ENCODE peak calls at places on chromosomes 2 and 18, in five cellular contexts. O is activated CD8-positive, alpha-beta memory T cell treated with anti-CD3 and anti-CD28 coated beads, Interleukin-2, amount 50 U/mL, for 48 hours; H is C1 segment of cervical spinal cord; M is GM12865; V is omental fat pad. B is an unnamed sample.

GRCh38 chr18:62852851-62853250 is 137.5 kb downstream of the PHLPP1 start:
- DNase-seq in O (no peak), H (no peak), M (no peak), V (no peak), B (no peak)

GRCh38 chr2:120791961-120792295 is 56.3 kb downstream of the GLI2 start:
- DNase-seq in O (no peak), H (no peak), M (no peak), V (no peak), B (no peak)

GRCh38 chr18:34649072-34649471 is 61.0 kb upstream of the DTNA start:
- DNase-seq in O (no peak), H (no peak), M (no peak), V (no peak), B (no peak)

GRCh38 chr2:102368461-102369109 is 13.0 kb downstream of the IL18R1 start:
- DNase-seq in O (no peak), H (no peak), M (no peak), V (no peak), B (no peak)

GRCh38 chr2:40488927-40489677 is 37.2 kb upstream of the SLC8A1 start:
- DNase-seq in O (no peak), H (no peak), M (no peak), V (no peak), B (no peak)

GRCh38 chr2:207143474-207144190 is 22.1 kb downstream of the KLF7 start:
- DNase-seq in O (no peak), H (peak; percentile 54), M (peak; percentile 59), V (no peak), B (no peak)

GRCh38 chr2:27752551-27753237 is 18.8 kb upstream of the MRPL33 start:
- DNase-seq in O (no peak), H (no peak), M (no peak), V (no peak), B (no peak)

GRCh38 chr2:197996583-197996982 is 192.2 kb downstream of the PLCL1 start:
- DNase-seq in O (no peak), H (no peak), M (no peak), V (no peak), B (no peak)

GRCh38 chr2:179376881-179377280 is 112.2 kb upstream of the SESTD1 start:
- DNase-seq in O (no peak), H (no peak), M (no peak), V (no peak), B (no peak)

GRCh38 chr2:102261467-102261866 is 49.9 kb upstream of the IL1RL1 start:
- DNase-seq in O (no peak), H (no peak), M (no peak), V (no peak), B (no peak)

GRCh38 chr2:238985036-238985729 is 137.3 kb downstream of the TWIST2 start:
- DNase-seq in O (no peak), H (no peak), M (no peak), V (no peak), B (no peak)

GRCh38 chr2:84212611-84213314 is 246.3 kb downstream of the SUCLG1 start:
- DNase-seq in O (no peak), H (no peak), M (peak; percentile 63), V (no peak), B (peak; percentile 36)

GRCh38 chr2:221044781-221045180 is 527.3 kb downstream of the EPHA4 start:
- DNase-seq in O (no peak), H (no peak), M (no peak), V (no peak), B (no peak)

GRCh38 chr18:79397830-79398761 is 2.4 kb downstream of the NFATC1 start:
- DNase-seq in O (no peak), H (peak; percentile 34), M (no peak), V (no peak), B (no peak)

GRCh38 chr2:127637236-127637630 is 8.7 kb upstream of the GPR17 start:
- DNase-seq in O (no peak), H (no peak), M (no peak), V (no peak), B (no peak)

GRCh38 chr2:119251652-119252051 is 28.0 kb downstream of the STEAP3 start:
- DNase-seq in O (no peak), H (no peak), M (no peak), V (no peak), B (no peak)

GRCh38 chr2:219247678-219248642 is 2.7 kb downstream of the STK16 start:
- DNase-seq in O (peak; percentile 76), H (no peak), M (peak; percentile 47), V (no peak), B (no peak)

GRCh38 chr18:40821596-40822243 is 1133.3 kb upstream of the PIK3C3 start:
- DNase-seq in O (no peak), H (no peak), M (no peak), V (no peak), B (no peak)

GRCh38 chr2:128645631-128646030 is 327.0 kb upstream of the HS6ST1 start:
- DNase-seq in O (no peak), H (no peak), M (no peak), V (no peak), B (no peak)

GRCh38 chr2:54085069-54085468 is 30.3 kb upstream of the ACYP2 start:
- DNase-seq in O (no peak), H (no peak), M (no peak), V (no peak), B (no peak)

GRCh38 chr18:8822643-8823042 is 117.3 kb downstream of the MTCL1 start:
- DNase-seq in O (no peak), H (no peak), M (no peak), V (no peak), B (no peak)

B was measured in GM13977.